ENCODE peak calls at places on chromosomes 12 and 14, in seven cellular contexts. X is D341Med; M is activated T-cell treated with anti-CD3 and anti-CD28 coated beads for 1 hour; L is activated naive CD8-positive, alpha-beta T cell treated with anti-CD3 and anti-CD28 coated beads for 36 hours; B is substantia nigra; F is SHP77 treated with DMSO at 0.1 percent for 48 hours; W is activated CD4-positive, CD25-positive, alpha-beta regulatory T cell. K is an unnamed sample.

GRCh38 chr14:58770501-58770982 is 132.8 kb downstream of the DACT1 start:
- DNase-seq in X (no peak), M (no peak), L (no peak), B (no peak), F (no peak), W (no peak), K (no peak)

GRCh38 chr12:116196752-116197718 is 80.5 kb downstream of the MED13L start:
- DNase-seq in X (peak; percentile 55), M (no peak), L (no peak), B (no peak), F (no peak), W (no peak), K (no peak)

GRCh38 chr14:32933943-32934890 is 4.5 kb upstream of the NPAS3 start:
- DNase-seq in X (peak; percentile 81), M (no peak), L (peak; percentile 3), B (peak; percentile 57), F (peak; percentile 63), W (no peak), K (peak; percentile 71)

GRCh38 chr14:63045612-63046320 is 508 bp upstream of the KCNH5 start:
- DNase-seq in X (peak; percentile 83), M (no peak), L (no peak), B (peak; percentile 20), F (no peak), W (no peak), K (peak; percentile 87)

GRCh38 chr14:89828473-89829200 is 125.9 kb downstream of the EFCAB11 start:
- DNase-seq in X (no peak), M (no peak), L (no peak), B (no peak), F (no peak), W (no peak), K (no peak)

GRCh38 chr14:102320033-102320660 is 601 bp downstream of the ZNF839 start:
- DNase-seq in X (no peak), M (peak; percentile 30), L (peak; percentile 38), B (peak; percentile 29), F (no peak), W (peak; percentile 28), K (peak; percentile 36)

GRCh38 chr14:92613008-92613658 is 99.6 kb downstream of the RIN3 start:
- DNase-seq in X (peak; percentile 79), M (peak; percentile 68), L (peak; percentile 66), B (no peak), F (no peak), W (peak; percentile 45), K (peak; percentile 62)

GRCh38 chr12:52059582-52060497 is 8.6 kb downstream of the NR4A1 start:
- DNase-seq in X (no peak), M (peak; percentile 66), L (no peak), B (no peak), F (no peak), W (no peak), K (no peak)

GRCh38 chr12:1593232-1594044 is 943 bp downstream of the FBXL14 start:
- DNase-seq in X (peak; percentile 59), M (no peak), L (peak; percentile 64), B (no peak), F (no peak), W (peak; percentile 43), K (peak; percentile 46)

GRCh38 chr12:25384038-25384953 is 133.6 kb upstream of the KRAS start:
- DNase-seq in X (no peak), M (no peak), L (no peak), B (no peak), F (no peak), W (no peak), K (no peak)

GRCh38 chr12:60101715-60102114 is 505.9 kb downstream of the SLC16A7 start:
- DNase-seq in X (no peak), M (no peak), L (no peak), B (no peak), F (no peak), W (no peak), K (no peak)

GRCh38 chr12:11726659-11727058 is 77.2 kb downstream of the ETV6 start:
- DNase-seq in X (no peak), M (no peak), L (no peak), B (no peak), F (no peak), W (no peak), K (no peak)

GRCh38 chr12:44509471-44509870 is 366.6 kb downstream of the NELL2 start:
- DNase-seq in X (peak; percentile 29), M (no peak), L (no peak), B (no peak), F (no peak), W (no peak), K (no peak)

GRCh38 chr14:92589213-92589852 is 75.8 kb downstream of the RIN3 start:
- DNase-seq in X (no peak), M (no peak), L (no peak), B (no peak), F (no peak), W (no peak), K (no peak)

GRCh38 chr12:85468356-85469157 is 188.5 kb downstream of the ALX1 start:
- DNase-seq in X (peak; percentile 54), M (no peak), L (peak; percentile 32), B (no peak), F (peak; percentile 55), W (no peak), K (peak; percentile 54)

GRCh38 chr12:12704593-12705230 is 8.7 kb upstream of the GPR19 start:
- DNase-seq in X (peak; percentile 83), M (no peak), L (no peak), B (peak; percentile 32), F (peak; percentile 17), W (no peak), K (peak; percentile 30)

GRCh38 chr12:56286044-56286830 is 13.9 kb downstream of the CS start:
- DNase-seq in X (no peak), M (no peak), L (no peak), B (no peak), F (no peak), W (no peak), K (no peak)

GRCh38 chr12:74552201-74552600 is 14.6 kb downstream of the ATXN7L3B start:
- DNase-seq in X (no peak), M (no peak), L (no peak), B (no peak), F (no peak), W (no peak), K (no peak)

GRCh38 chr12:91871751-91872150 is 273.9 kb downstream of the BTG1 start:
- DNase-seq in X (no peak), M (no peak), L (no peak), B (no peak), F (no peak), W (no peak), K (no peak)

GRCh38 chr14:52146504-52146903 is 77.6 kb upstream of the NID2 start:
- DNase-seq in X (no peak), M (no peak), L (no peak), B (no peak), F (no peak), W (no peak), K (no peak)

GRCh38 chr12:48750769-48751356 is 34.4 kb upstream of the CCNT1 start:
- DNase-seq in X (no peak), M (no peak), L (no peak), B (no peak), F (no peak), W (no peak), K (no peak)

GRCh38 chr12:110862331-110862730 is 15.5 kb downstream of the CCDC63 start:
- DNase-seq in X (no peak), M (no peak), L (no peak), B (no peak), F (no peak), W (no peak), K (no peak)

GRCh38 chr14:104319489-104320241 is 181.3 kb downstream of the KIF26A start:
- DNase-seq in X (no peak), M (no peak), L (no peak), B (no peak), F (no peak), W (no peak), K (no peak)

GRCh38 chr12:113228394-113229028 is 7.2 kb downstream of the TPCN1 start:
- DNase-seq in X (no peak), M (no peak), L (no peak), B (no peak), F (no peak), W (no peak), K (no peak)

GRCh38 chr14:100576091-100577085 is 10.8 kb downstream of the BEGAIN start:
- DNase-seq in X (no peak), M (no peak), L (no peak), B (no peak), F (no peak), W (no peak), K (no peak)

GRCh38 chr14:81738946-81739659 is 205.4 kb upstream of the SEL1L start:
- DNase-seq in X (no peak), M (no peak), L (no peak), B (no peak), F (no peak), W (no peak), K (no peak)